ENCODE peak calls at places on chromosomes 2 and 18, in four cellular contexts. N is progenitor cell of endocrine pancreas, C is uterus, Q is fibroblast of gingiva. E is an unnamed sample.
A peak's percentile ranks its signal among the peaks of the same experiment; 100 is the strongest.

GRCh38 chr18:73752965-73753364 is 394.7 kb downstream of the FBXO15 start:
- DNase-seq in N (no peak), C (no peak), Q (peak; percentile 35), E (no peak)

GRCh38 chr2:15359716-15360531 is 201.2 kb downstream of the NBAS start:
- DNase-seq in N (no peak), C (no peak), Q (peak; percentile 26), E (no peak)

GRCh38 chr2:197209274-197209673 is 101.3 kb downstream of the ANKRD44 start:
- DNase-seq in N (no peak), C (no peak), Q (no peak), E (no peak)

GRCh38 chr2:71358931-71359671 is 27.5 kb downstream of the ZNF638 start:
- DNase-seq in N (no peak), C (no peak), Q (peak; percentile 43), E (no peak)

GRCh38 chr18:39486268-39486667 is 1920.7 kb upstream of the CELF4 start:
- DNase-seq in N (no peak), C (no peak), Q (no peak), E (no peak)

GRCh38 chr2:9192712-9193111 is 13.9 kb upstream of the ASAP2 start:
- DNase-seq in N (no peak), C (no peak), Q (no peak), E (no peak)

GRCh38 chr2:95049961-95050360 is 24.5 kb downstream of the MAL start:
- DNase-seq in N (no peak), C (no peak), Q (no peak), E (no peak)

GRCh38 chr18:79917351-79918088 is 33.9 kb downstream of the SLC66A2 start:
- DNase-seq in N (no peak), C (peak; percentile 10), Q (no peak), E (no peak)

GRCh38 chr2:19021721-19022120 is 336.7 kb downstream of the OSR1 start:
- DNase-seq in N (no peak), C (no peak), Q (peak; percentile 85), E (peak; percentile 3)

GRCh38 chr2:134120718-134121630 is 132.9 kb upstream of the MGAT5 start:
- DNase-seq in N (peak; percentile 34), C (peak; percentile 59), Q (peak; percentile 72), E (no peak)

GRCh38 chr2:231167745-231168459 is 30.5 kb upstream of the ARMC9 start:
- DNase-seq in N (no peak), C (no peak), Q (no peak), E (no peak)

GRCh38 chr18:68500551-68500950 is 214.4 kb downstream of the TMX3 start:
- DNase-seq in N (no peak), C (no peak), Q (no peak), E (no peak)

GRCh38 chr18:74331404-74331803 is 15.8 kb downstream of the C18orf63 start:
- DNase-seq in N (no peak), C (no peak), Q (peak; percentile 68), E (no peak)

GRCh38 chr2:182368446-182368845 is 58.4 kb downstream of the PDE1A start:
- DNase-seq in N (no peak), C (peak; percentile 48), Q (peak; percentile 82), E (no peak)

GRCh38 chr2:65901809-65902208 is 469.4 kb upstream of the SPRED2 start:
- DNase-seq in N (no peak), C (no peak), Q (no peak), E (no peak)

GRCh38 chr2:172380436-172381274 is 46.7 kb upstream of the ITGA6 start:
- DNase-seq in N (no peak), C (no peak), Q (no peak), E (no peak)

GRCh38 chr18:9984025-9984424 is 70.2 kb downstream of the VAPA start:
- DNase-seq in N (no peak), C (no peak), Q (no peak), E (no peak)

GRCh38 chr2:172052000-172052983 is 33.0 kb upstream of the DLX1 start:
- DNase-seq in N (no peak), C (no peak), Q (peak; percentile 78), E (no peak)

GRCh38 chr2:43894743-43895142 is 56.0 kb downstream of the ABCG8 start:
- DNase-seq in N (no peak), C (no peak), Q (no peak), E (no peak)

GRCh38 chr2:85551698-85552678 is 9.3 kb downstream of the GGCX start:
- DNase-seq in N (peak; percentile 79), C (peak; percentile 82), Q (peak; percentile 57), E (no peak)

GRCh38 chr2:156580501-156580900 is 144.3 kb downstream of the GPD2 start:
- DNase-seq in N (no peak), C (no peak), Q (no peak), E (no peak)

GRCh38 chr2:60391250-60392013 is 162.0 kb downstream of the BCL11A start:
- DNase-seq in N (no peak), C (no peak), Q (no peak), E (no peak)

GRCh38 chr2:46719499-46719898 is 196.1 kb downstream of the MCFD2 start:
- DNase-seq in N (no peak), C (no peak), Q (peak; percentile 44), E (no peak)

E was measured in SK-N-MC.